ENCODE peak calls at places on chromosomes 1 and 21, in seven cellular contexts. O is upper lobe of right lung, S is stomach, K is fibroblast of lung, R is lower leg skin, N is prostate gland, E is NB4. F is an unnamed sample.

GRCh38 chr1:206676499-206676898 is 8.2 kb upstream of the MAPKAPK2 start:
- DNase-seq in E (no peak), K (no peak), S (no peak), O (no peak), R (no peak), N (no peak), F (no peak)

GRCh38 chr1:73034255-73034654 is 751.9 kb upstream of the NEGR1 start:
- DNase-seq in E (no peak), K (no peak), N (no peak), S (no peak), R (no peak), O (no peak), F (no peak)

GRCh38 chr1:184881941-184882648 is 92.2 kb downstream of the NIBAN1 start:
- DNase-seq in N (no peak), K (peak), R (no peak), S (no peak), O (no peak), E (no peak), F (no peak)

GRCh38 chr1:26337625-26338024 is 16.3 kb downstream of the CRYBG2 start:
- DNase-seq in S (no peak), N (no peak), K (no peak), E (no peak), R (no peak), O (no peak), F (no peak)

GRCh38 chr1:110380667-110381283 is 10.1 kb downstream of the SLC16A4 start:
- DNase-seq in N (no peak), E (peak), O (no peak), S (no peak), K (no peak), R (no peak), F (no peak)

GRCh38 chr21:36741506-36741905 is 42.6 kb downstream of the SIM2 start:
- DNase-seq in K (no peak), O (peak), R (no peak), S (no peak), N (no peak), E (no peak), F (no peak)

GRCh38 chr1:100342391-100342790 is 9.9 kb upstream of the CDC14A start:
- DNase-seq in R (no peak), S (no peak), E (no peak), N (no peak), O (no peak), K (no peak), F (no peak)

GRCh38 chr1:198030682-198031081 is 113.5 kb downstream of the LHX9 start:
- DNase-seq in E (no peak), R (no peak), O (no peak), S (no peak), N (no peak), K (peak), F (no peak)

GRCh38 chr1:26417111-26417510 is 6.5 kb downstream of the LIN28A start:
- DNase-seq in O (peak), R (peak), E (peak), N (peak), S (peak), K (peak), F (peak)

GRCh38 chr1:175857756-175858155 is 114.4 kb upstream of the TNR start:
- DNase-seq in R (no peak), E (no peak), S (no peak), O (no peak), N (no peak), K (no peak), F (no peak)

GRCh38 chr1:94327001-94327685 is 89.8 kb upstream of the ARHGAP29 start:
- DNase-seq in E (no peak), N (no peak), O (no peak), S (peak), K (peak), R (peak), F (no peak)

GRCh38 chr1:187465441-187465840 is 636.7 kb downstream of the PLA2G4A start:
- DNase-seq in S (no peak), O (no peak), N (peak), K (no peak), E (no peak), R (no peak), F (no peak)

GRCh38 chr1:41917835-41918449 is 780 bp downstream of the HIVEP3 start:
- DNase-seq in O (peak), S (peak), R (no peak), N (peak), K (peak), E (no peak), F (no peak)

GRCh38 chr21:43826623-43826974 is 37.2 kb downstream of the RRP1 start:
- DNase-seq in S (no peak), R (no peak), N (no peak), E (no peak), K (no peak), O (no peak), F (no peak)

GRCh38 chr21:29238967-29239289 is 59.8 kb upstream of the BACH1 start:
- DNase-seq in N (no peak), O (no peak), K (peak), R (no peak), S (no peak), E (no peak), F (no peak)

GRCh38 chr1:154182342-154183044 is 9.4 kb downstream of the TPM3 start:
- DNase-seq in N (peak), K (peak), E (peak), O (peak), R (peak), S (peak), F (peak)

GRCh38 chr1:226498690-226499008 is 49.9 kb upstream of the STUM start:
- DNase-seq in S (peak), K (no peak), O (no peak), R (no peak), N (no peak), E (no peak), F (no peak)

GRCh38 chr21:37642493-37642892 is 273.8 kb downstream of the KCNJ6 start:
- DNase-seq in K (no peak), E (peak), N (peak), R (no peak), S (no peak), O (no peak), F (no peak)

GRCh38 chr1:11708554-11709350 is 17.2 kb downstream of the DRAXIN start:
- DNase-seq in E (peak), K (no peak), N (no peak), R (no peak), S (no peak), O (no peak), F (no peak)

GRCh38 chr1:191396622-191397021 is 761.6 kb upstream of the RGS18 start:
- DNase-seq in N (no peak), K (no peak), E (no peak), S (no peak), R (no peak), O (no peak), F (no peak)

GRCh38 chr21:38972078-38972477 is 166.3 kb downstream of the ETS2 start:
- DNase-seq in O (no peak), K (no peak), E (no peak), R (no peak), S (no peak), N (no peak), F (no peak)

GRCh38 chr21:37921091-37921490 is 4.8 kb upstream of the KCNJ6 start:
- DNase-seq in E (no peak), K (peak), S (no peak), R (no peak), O (no peak), N (no peak), F (no peak)

GRCh38 chr1:162036156-162036555 is 12.5 kb upstream of the OLFML2B start:
- DNase-seq in S (no peak), O (no peak), R (no peak), K (peak), N (no peak), E (no peak), F (no peak)

GRCh38 chr1:96073100-96073499 is 648.5 kb upstream of the PTBP2 start:
- DNase-seq in E (no peak), K (no peak), S (no peak), N (no peak), R (no peak), O (no peak), F (no peak)

GRCh38 chr1:90349510-90349909 is 354.6 kb downstream of the ZNF326 start:
- DNase-seq in E (no peak), N (no peak), O (no peak), S (no peak), K (no peak), R (no peak), F (no peak)

GRCh38 chr1:171352554-171352953 is 38.6 kb downstream of the FMO4 start:
- DNase-seq in N (no peak), K (no peak), R (no peak), E (no peak), O (no peak), S (no peak), F (no peak)

GRCh38 chr1:27292111-27292510 is 29.9 kb upstream of the TMEM222 start:
- DNase-seq in E (no peak), R (no peak), N (no peak), O (no peak), K (peak), S (no peak), F (no peak)

GRCh38 chr1:107389410-107390075 is 248.7 kb downstream of the NTNG1 start:
- DNase-seq in O (no peak), N (no peak), E (no peak), K (no peak), R (no peak), S (no peak), F (no peak)

GRCh38 chr1:31572323-31573104 is 3.8 kb upstream of the TINAGL1 start:
- DNase-seq in S (no peak), E (no peak), N (peak), O (peak), K (no peak), R (no peak), F (no peak)
- TF ChIP-seq CTCF in S (no peak), E (no peak), N (no peak), O (no peak), K (no peak), R (no peak), F (no peak)

DNA sequence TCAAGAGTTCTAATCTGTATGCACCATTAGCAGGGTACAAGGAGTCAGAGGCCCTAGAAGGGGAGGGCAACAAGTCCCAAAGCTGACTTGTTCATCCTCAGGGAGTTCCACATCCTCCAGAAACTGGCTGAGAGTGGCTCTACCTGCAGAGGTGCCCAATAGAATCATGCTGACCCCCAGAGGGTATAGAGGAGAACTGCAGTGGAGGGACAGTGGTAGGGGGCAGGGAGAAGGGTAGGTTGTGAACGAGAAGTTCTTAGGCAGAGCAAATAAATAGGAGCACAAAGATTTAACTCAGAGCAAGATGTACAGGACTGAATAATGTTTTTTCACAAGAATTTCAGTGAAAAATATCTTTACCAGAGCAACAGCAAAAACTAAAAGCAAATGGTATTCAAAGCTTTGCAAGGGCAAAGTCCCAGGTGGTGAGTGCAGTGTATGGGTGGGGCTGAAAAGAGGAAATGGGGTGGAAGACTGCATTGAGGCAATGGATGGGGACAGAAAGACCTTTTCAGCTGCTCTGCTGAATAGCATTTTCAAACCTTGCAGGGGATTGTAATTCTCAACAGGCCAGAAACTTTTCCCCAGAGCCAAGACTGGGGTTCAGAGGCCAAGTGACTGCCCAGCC is 3.1 kb downstream of the FCRL2 start:
- DNase-seq in K (no peak), S (no peak), N (no peak), E (peak), O (no peak), R (no peak), F (no peak)
- TF ChIP-seq CTCF in K (no peak), S (no peak), N (no peak), E (peak), O (no peak), R (no peak), F (no peak)

DNA sequence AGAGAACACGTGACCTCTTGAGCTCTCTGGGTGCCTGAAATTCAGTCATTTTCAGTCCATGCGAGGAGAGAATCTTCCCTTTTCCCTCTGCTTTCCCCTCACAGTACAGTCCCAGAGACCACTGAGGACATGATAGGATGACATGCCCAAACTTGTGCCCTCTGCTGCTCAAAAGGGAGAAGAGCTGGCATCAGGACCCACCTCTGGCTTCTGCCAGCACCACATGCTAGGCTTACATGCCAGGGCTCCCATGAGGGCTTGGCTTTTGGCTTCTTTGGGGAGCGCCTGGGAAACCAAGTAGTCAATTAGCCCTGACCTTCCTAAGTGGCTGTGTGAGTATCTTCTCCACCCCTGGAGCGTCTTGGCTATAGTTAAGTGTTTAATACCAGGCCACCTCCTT is 13.8 kb upstream of the KCNQ4 start:
- DNase-seq in E (peak), N (no peak), S (no peak), O (no peak), R (no peak), K (no peak), F (no peak)
- TF ChIP-seq CTCF in E (peak), N (no peak), S (no peak), O (peak), R (no peak), K (peak), F (no peak)

DNA sequence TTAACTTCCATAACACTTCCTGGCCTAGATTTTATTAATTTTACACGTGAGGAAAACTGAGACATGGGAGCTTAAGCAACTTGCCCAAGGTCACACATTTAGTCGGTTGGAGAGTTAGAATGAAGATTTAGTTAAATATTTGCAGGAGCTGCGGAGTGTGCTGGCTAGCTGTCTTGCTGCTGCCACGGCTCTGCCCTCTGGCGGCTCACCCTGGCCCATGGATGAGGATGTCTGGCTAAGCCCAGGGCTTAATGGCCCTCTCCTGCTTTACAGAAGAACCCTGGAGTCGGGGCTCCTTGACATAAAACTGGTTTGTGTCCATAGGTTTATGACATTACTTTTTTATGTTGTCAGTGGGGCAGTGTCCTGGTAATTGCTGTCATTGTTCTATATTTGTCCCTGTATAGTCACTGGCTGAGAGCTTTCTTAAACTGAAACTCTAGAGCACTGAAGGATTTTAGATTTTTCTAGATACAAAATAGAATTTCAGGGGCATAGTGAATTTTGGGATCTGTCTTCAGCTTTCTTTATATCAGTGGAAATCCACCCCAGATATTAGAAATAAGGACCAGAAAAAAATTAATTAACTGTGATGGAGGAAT is 88.9 kb upstream of the WLS start:
- DNase-seq in R (peak), K (peak), E (no peak), S (peak), O (peak), N (peak), F (no peak)
- TF ChIP-seq CTCF in R (no peak), K (peak), E (no peak), S (peak), O (peak), N (peak), F (peak)

DNA sequence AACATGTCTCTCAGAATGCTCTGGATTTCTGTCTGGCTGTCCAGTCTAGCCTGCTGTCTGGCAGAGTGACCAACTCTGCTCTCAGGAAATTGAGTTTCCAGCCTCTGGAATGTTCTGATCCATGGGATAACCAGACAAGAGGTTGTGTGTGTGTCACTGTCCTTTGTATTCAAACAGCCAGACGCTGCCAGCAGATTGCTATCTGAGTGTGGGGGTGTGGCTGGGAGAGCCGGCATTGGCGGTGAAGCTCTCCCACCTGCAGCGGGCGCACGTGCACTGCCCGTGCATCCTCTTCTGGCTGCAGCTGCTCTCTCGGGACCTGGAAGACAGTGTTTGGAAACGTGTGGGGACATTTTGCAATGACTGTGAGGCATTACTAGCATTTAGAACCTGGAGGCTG is 26.1 kb downstream of the PKP1 start:
- DNase-seq in N (peak), E (peak), K (peak), S (peak), O (peak), R (peak), F (no peak)
- TF ChIP-seq CTCF in N (peak), E (peak), K (no peak), S (no peak), O (peak), R (no peak), F (no peak)

GRCh38 chr1:238476881-238477280 is 586.2 kb upstream of the ZP4 start:
- DNase-seq in S (no peak), K (no peak), N (no peak), R (no peak), E (peak), O (no peak), F (no peak)
- TF ChIP-seq CTCF in S (no peak), K (no peak), N (no peak), R (no peak), E (no peak), O (no peak), F (no peak)

GRCh38 chr21:25885405-25885804 is 150.6 kb downstream of the GABPA start:
- DNase-seq in K (no peak), O (no peak), N (no peak), R (no peak), E (no peak), S (no peak), F (no peak)

GRCh38 chr21:25885880-25886279 is 151.1 kb downstream of the GABPA start:
- DNase-seq in R (no peak), N (no peak), O (no peak), E (no peak), K (no peak), S (no peak), F (no peak)

GRCh38 chr21:25887646-25888321 is 153.0 kb downstream of the GABPA start:
- DNase-seq in O (no peak), K (no peak), N (no peak), E (no peak), R (no peak), S (no peak), F (no peak)

GRCh38 chr21:25888711-25889110 is 153.9 kb downstream of the GABPA start:
- DNase-seq in E (no peak), S (no peak), K (no peak), N (no peak), R (no peak), O (no peak), F (no peak)

GRCh38 chr21:25887166-25887565 is 152.4 kb downstream of the GABPA start:
- DNase-seq in O (no peak), N (no peak), R (no peak), E (no peak), S (no peak), K (no peak), F (no peak)
- TF ChIP-seq CTCF in O (peak), N (no peak), R (no peak), E (no peak), S (no peak), K (peak), F (no peak)

GRCh38 chr1:31663622-31664452 is 19.2 kb upstream of the PEF1 start:
- DNase-seq in K (no peak), E (peak), R (no peak), N (peak), S (peak), O (peak), F (peak)
- TF ChIP-seq CTCF in K (peak), E (peak), R (no peak), N (peak), S (peak), O (peak), F (no peak)

F was measured in omental fat pad.